ENCODE peak calls at places on chromosomes 1 and 21, in six cellular contexts. Q, P, B, E, I and H are unnamed samples.

GRCh38 chr1:18668750-18669404 is 38.2 kb downstream of the PAX7 start:
- DNase-seq in Q (peak), P (no peak), B (no peak), E (no peak), I (no peak), H (no peak)

GRCh38 chr21:36945496-36946138 is 20.9 kb downstream of the HLCS start:
- DNase-seq in Q (no peak), P (no peak), B (no peak), E (no peak), I (peak), H (no peak)

GRCh38 chr1:51070011-51070410 is 32.0 kb upstream of the C1orf185 start:
- DNase-seq in Q (no peak), P (no peak), B (no peak), E (no peak), I (no peak), H (no peak)

GRCh38 chr1:119475866-119476439 is 31.1 kb upstream of the HSD3B1 start:
- DNase-seq in Q (peak), P (peak), B (no peak), E (peak), I (peak), H (peak)

GRCh38 chr21:44012474-44013379 is 618 bp downstream of the TRAPPC10 start:
- DNase-seq in Q (no peak), P (peak), B (no peak), E (no peak), I (peak), H (peak)

GRCh38 chr1:79852004-79852403 is 845.5 kb upstream of the ADGRL4 start:
- DNase-seq in Q (peak), P (no peak), B (no peak), E (no peak), I (no peak), H (no peak)

GRCh38 chr1:150764617-150765090 is 924 bp downstream of the CTSS start:
- DNase-seq in Q (peak), P (peak), B (no peak), E (no peak), I (peak), H (no peak)

GRCh38 chr1:198361373-198361772 is 179.1 kb downstream of the ATP6V1G3 start:
- DNase-seq in Q (no peak), P (no peak), B (no peak), E (no peak), I (no peak), H (no peak)

GRCh38 chr1:94247146-94248094 is 10.0 kb upstream of the ARHGAP29 start:
- DNase-seq in Q (no peak), P (peak), B (peak), E (peak), I (peak), H (peak)

GRCh38 chr1:6244401-6245054 is 549 bp downstream of the HES3 start:
- DNase-seq in Q (no peak), P (no peak), B (no peak), E (no peak), I (no peak), H (no peak)

GRCh38 chr1:233183226-233184020 is 112.1 kb downstream of the PCNX2 start:
- DNase-seq in Q (peak), P (no peak), B (no peak), E (no peak), I (no peak), H (no peak)

GRCh38 chr1:37795340-37796110 is 1.9 kb downstream of the MANEAL start:
- DNase-seq in Q (peak), P (peak), B (no peak), E (no peak), I (peak), H (peak)

GRCh38 chr1:222909586-222909985 is 94.7 kb downstream of the DISP1 start:
- DNase-seq in Q (no peak), P (no peak), B (no peak), E (no peak), I (peak), H (no peak)

GRCh38 chr1:3441449-3441848 is 13.0 kb upstream of the ARHGEF16 start:
- DNase-seq in Q (no peak), P (no peak), B (no peak), E (no peak), I (no peak), H (no peak)

GRCh38 chr1:156115514-156116374 is 1.2 kb downstream of the LMNA start:
- DNase-seq in Q (peak), P (peak), B (no peak), E (no peak), I (peak), H (peak)

GRCh38 chr1:32733573-32734321 is 31.2 kb upstream of the SYNC start:
- DNase-seq in Q (no peak), P (no peak), B (no peak), E (no peak), I (no peak), H (no peak)

GRCh38 chr1:230163205-230163604 is 96.2 kb downstream of the GALNT2 start:
- DNase-seq in Q (peak), P (no peak), B (no peak), E (no peak), I (peak), H (no peak)

GRCh38 chr1:100544791-100545190 is 6.9 kb downstream of the GPR88 start:
- DNase-seq in Q (no peak), P (no peak), B (no peak), E (no peak), I (no peak), H (no peak)

DNA sequence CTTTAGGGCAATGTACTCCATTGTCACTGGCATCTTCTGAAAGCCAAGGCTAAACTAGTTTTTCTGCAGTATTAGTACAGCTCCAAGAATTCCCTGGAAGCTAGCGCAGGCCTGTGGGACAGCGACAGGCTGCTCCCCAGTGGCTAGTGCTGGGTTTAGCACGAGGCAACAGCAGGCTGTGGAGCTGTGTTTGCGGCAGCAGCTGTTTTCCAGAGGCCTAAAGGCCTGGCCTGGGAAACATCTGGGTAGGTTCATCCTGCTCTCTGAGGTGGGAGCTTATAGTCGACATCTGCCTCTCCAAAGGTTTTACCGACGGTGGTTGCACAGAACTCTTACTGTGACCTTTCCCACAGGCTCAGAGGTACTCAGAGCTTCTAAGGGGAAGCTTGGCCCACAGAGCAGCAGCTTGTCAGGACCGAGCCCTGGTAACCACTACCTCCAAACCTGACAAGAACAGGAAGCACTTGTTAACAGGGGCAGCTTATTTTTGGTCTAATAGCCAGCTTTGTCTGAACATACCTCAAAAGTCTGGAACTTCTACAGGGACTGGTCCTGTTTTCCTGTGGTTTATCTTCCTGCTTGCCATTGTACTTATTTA is 17.2 kb downstream of the CC2D1B start:
- DNase-seq in Q (no peak), P (peak), B (no peak), E (no peak), I (peak), H (no peak)
- TF ChIP-seq CTCF in Q (no peak), P (peak), B (no peak), E (peak), I (peak), H (no peak)

GRCh38 chr1:22584970-22585369 is 21.7 kb downstream of the EPHA8 start:
- DNase-seq in Q (no peak), P (no peak), B (no peak), E (no peak), I (no peak), H (no peak)
- TF ChIP-seq CTCF in Q (no peak), P (no peak), B (no peak), E (no peak), I (no peak), H (no peak)

GRCh38 chr1:47582891-47583608 is 145.2 kb downstream of the FOXD2 start:
- DNase-seq in Q (peak), P (no peak), B (peak), E (no peak), I (no peak), H (peak)
- TF ChIP-seq CTCF in Q (no peak), P (no peak), B (no peak), E (no peak), I (no peak), H (no peak)

GRCh38 chr1:67696708-67697107 is 11.7 kb downstream of the GADD45A start:
- DNase-seq in Q (no peak), P (no peak), B (no peak), E (no peak), I (no peak), H (no peak)

GRCh38 chr1:67701876-67702275 is 16.9 kb downstream of the GADD45A start:
- DNase-seq in Q (no peak), P (no peak), B (no peak), E (no peak), I (no peak), H (no peak)

GRCh38 chr1:67704351-67704750 is 19.4 kb downstream of the GADD45A start:
- DNase-seq in Q (no peak), P (no peak), B (no peak), E (no peak), I (no peak), H (no peak)

GRCh38 chr1:67700220-67700619 is 15.2 kb downstream of the GADD45A start:
- DNase-seq in Q (no peak), P (no peak), B (no peak), E (no peak), I (no peak), H (no peak)

DNA sequence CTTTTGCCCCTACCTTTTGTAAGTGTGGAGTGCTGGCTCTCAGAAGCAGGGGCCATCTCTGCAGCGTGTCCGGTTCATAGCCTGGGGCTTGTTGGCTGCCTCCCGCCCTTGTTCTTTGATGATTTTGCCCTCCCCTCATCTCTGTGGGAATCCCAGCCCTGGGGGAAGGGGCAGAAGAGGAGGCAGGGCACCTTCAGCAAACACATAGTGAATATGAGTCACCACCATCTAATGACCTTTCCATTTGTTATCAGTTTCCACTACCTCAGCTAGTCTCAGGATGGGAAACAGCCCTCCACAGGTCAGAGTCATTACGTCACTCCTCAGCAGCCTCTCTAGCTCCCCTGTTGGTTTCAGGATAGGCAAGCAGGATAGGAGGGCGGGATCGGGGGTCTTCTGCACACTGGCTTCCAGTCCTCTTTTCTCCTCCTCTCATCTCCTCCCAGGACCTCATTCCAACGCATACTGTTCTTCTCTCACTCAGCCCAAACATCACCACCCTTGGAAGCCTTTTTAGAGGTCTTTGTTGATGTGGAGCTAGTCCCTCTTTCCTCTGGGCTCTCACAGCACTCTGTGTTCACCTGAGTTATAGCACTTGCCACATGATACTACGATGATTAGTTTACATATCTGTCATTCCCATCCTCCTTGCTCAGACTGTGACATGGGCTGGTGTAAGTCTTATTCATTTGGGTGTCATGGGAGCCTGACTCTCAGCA is 15.8 kb downstream of the GADD45A start:
- DNase-seq in Q (peak), P (peak), B (no peak), E (no peak), I (peak), H (no peak)
- TF ChIP-seq CTCF in Q (peak), P (peak), B (no peak), E (no peak), I (no peak), H (no peak)

GRCh38 chr21:40924641-40925040 is 77.7 kb upstream of the DSCAM start:
- DNase-seq in Q (no peak), P (no peak), B (no peak), E (no peak), I (no peak), H (no peak)

GRCh38 chr21:40926238-40926637 is 79.3 kb upstream of the DSCAM start:
- DNase-seq in Q (no peak), P (no peak), B (no peak), E (no peak), I (no peak), H (no peak)

GRCh38 chr21:40925481-40925880 is 78.5 kb upstream of the DSCAM start:
- DNase-seq in Q (no peak), P (no peak), B (no peak), E (no peak), I (no peak), H (no peak)

GRCh38 chr21:40923914-40924313 is 77.0 kb upstream of the DSCAM start:
- DNase-seq in Q (no peak), P (no peak), B (no peak), E (no peak), I (no peak), H (no peak)

GRCh38 chr21:40923361-40923760 is 76.4 kb upstream of the DSCAM start:
- DNase-seq in Q (peak), P (no peak), B (no peak), E (no peak), I (no peak), H (no peak)
- TF ChIP-seq CTCF in Q (no peak), P (no peak), B (no peak), E (no peak), I (no peak), H (no peak)

GRCh38 chr1:159700312-159700711 is 14.1 kb downstream of the CRP start:
- DNase-seq in Q (no peak), P (no peak), B (no peak), E (no peak), I (no peak), H (no peak)
- TF ChIP-seq CTCF in Q (no peak), P (no peak), B (no peak), E (no peak), I (no peak), H (no peak)

DNA sequence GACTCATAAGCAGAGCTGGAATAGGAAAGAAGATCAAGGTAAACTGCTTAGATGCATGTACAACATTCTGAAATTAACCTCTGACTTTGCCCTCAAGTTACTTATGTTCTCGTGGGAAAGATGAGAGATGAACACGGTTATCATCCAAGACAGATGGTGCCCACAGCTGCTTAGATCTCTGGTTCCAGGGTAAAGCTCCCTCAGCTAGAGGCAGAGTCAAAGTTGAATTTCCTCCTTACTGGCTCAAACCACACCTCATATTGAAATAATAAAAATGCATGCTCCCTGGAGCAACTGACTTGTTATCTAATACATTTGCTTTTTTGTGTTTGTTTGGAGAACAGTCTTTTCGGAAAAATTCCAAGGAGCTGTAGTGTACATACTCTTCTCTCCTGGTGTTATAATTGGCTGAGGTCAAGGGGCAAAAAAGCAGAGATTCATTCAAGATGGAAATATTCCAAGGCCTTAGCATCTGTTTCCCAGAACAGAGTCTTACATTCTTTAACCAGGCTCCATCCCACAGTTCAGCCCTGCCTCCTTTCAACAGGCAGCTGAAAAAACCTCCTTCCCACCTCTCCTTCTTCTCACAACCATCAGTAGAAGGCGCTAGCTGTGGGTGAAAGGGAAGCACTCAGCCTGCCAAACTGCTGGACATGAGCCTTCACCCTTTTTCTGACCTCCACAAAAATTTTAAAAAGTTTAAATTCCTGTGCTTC is 43.6 kb upstream of the FMO2 start:
- DNase-seq in Q (no peak), P (peak), B (peak), E (peak), I (peak), H (no peak)
- TF ChIP-seq CTCF in Q (no peak), P (no peak), B (no peak), E (no peak), I (peak), H (no peak)

DNA sequence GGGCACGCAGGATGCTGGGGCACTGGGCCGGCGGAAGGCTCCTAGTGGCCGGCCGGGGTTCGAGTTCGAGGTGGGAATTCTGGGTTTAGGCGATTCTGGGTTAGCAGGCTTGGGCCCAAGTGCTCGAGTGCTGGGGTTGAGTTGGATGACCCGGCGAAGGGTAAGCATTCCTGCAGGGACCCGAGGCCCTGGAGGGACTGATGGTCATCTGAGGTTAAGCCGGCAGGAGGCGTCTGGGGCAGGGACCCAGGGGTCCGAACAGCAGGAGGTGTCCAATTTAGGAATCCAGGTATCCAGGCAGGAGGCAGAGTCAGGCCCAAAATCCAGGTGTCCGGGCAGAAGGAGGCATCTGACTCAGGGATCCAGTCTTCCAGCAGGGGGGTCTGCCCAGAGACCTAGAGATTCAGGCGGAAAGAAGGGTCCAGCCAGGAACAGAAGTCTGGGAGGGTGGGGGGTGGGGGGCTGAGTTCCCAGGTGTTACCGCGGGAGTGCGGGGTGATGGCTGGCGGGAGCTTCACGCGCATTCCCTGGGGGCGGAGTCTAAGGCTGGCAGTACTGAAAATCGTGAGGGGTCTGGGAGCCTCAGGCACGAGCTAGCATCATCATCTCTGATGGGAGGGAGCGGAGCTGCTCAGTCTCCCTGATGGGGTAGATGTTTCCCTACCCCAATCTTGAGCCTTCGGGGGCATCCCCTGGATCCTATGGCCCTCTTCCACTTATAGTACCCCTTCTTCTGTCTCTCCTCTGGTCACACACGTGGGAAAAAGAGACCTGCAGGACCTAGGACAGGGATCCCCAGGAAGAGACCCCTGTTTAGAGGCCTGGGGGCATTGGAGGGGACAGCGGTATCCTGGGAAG is 585 bp downstream of the GPR3 start:
- DNase-seq in Q (no peak), P (no peak), B (no peak), E (no peak), I (no peak), H (no peak)
- TF ChIP-seq CTCF in Q (peak), P (peak), B (no peak), E (no peak), I (peak), H (no peak)

DNA sequence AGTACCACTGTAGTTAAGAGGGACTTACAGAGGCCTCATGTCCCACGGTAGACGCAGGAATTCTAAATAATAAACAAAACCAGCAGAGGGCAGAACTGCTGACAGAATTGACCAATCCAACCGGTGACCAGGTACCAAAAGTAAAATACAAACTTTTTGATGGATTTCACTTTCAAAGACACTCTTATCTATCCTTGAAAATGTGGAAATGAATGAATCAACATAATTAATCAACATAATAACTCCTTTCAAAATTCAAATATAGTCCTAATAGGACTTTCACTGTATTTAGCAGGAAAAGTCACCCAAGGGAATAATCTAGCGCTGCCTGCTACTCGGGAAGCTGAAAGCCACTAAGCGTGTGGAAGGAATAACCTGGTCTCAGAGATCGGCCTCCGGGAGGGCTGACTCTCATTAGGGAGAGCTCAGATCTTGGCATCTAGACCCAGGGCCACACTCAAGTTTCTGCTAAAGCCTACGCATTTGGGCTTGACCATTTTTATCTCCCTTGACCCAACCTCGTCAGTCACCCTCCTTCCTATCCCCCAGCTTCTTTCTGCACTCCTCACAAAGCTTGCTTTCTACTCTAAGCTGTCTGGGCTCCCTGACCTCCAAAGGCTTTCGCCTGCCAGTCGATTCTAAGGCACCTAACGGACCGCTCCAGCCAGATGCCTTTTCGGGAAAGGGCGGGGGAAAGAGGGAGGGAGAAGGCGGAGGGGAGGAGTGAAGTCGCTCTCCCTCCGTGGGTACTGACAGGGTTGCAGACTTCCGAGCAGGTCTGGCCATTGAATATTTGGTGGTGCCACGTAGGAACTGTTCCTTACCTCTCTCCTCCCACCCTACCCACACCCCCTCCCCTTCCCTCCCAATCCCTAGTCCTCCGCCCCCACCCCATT is 1.6 kb downstream of the COL11A1 start:
- DNase-seq in Q (peak), P (peak), B (no peak), E (peak), I (peak), H (peak)
- TF ChIP-seq CTCF in Q (peak), P (peak), B (peak), E (peak), I (peak), H (peak)